ENCODE peak calls at places on chromosome 19, in four cellular contexts. N is H9, E is H1, L is mesendoderm. W is an unnamed sample.

GRCh38 chr19:48393559-48394330 is at the start of gene GRIN2D:
- DNase-seq in N (peak; percentile 64), E (peak; percentile 73), L (peak; percentile 78), W (peak; percentile 59)

GRCh38 chr19:52991484-52991883 is 22.2 kb upstream of the ERVV-1 start:
- DNase-seq in N (no peak), E (no peak), L (no peak), W (peak; percentile 62)

GRCh38 chr19:45079063-45079910 is at the start of gene GEMIN7:
- DNase-seq in N (peak; percentile 89), E (peak; percentile 92), L (peak; percentile 90), W (peak; percentile 77)

GRCh38 chr19:40630571-40631160 is 29.5 kb downstream of the LTBP4 start:
- DNase-seq in N (no peak), E (no peak), L (no peak), W (no peak)

GRCh38 chr19:23343434-23344010 is 51.7 kb downstream of the ZNF91 start:
- DNase-seq in N (no peak), E (no peak), L (no peak), W (no peak)

GRCh38 chr19:32717496-32717895 is 2.1 kb upstream of the TDRD12 start:
- DNase-seq in N (no peak), E (no peak), L (no peak), W (no peak)

GRCh38 chr19:53333071-53333465 is 481 bp upstream of the ZNF845 start:
- DNase-seq in N (peak; percentile 84), E (no peak), L (peak; percentile 85), W (peak; percentile 91)

GRCh38 chr19:45870798-45871197 is 6.7 kb downstream of the FOXA3 start:
- DNase-seq in N (no peak), E (no peak), L (no peak), W (no peak)

GRCh38 chr19:39796000-39796498 is 17.4 kb downstream of the LEUTX start:
- DNase-seq in N (peak; percentile 51), E (no peak), L (no peak), W (no peak)

GRCh38 chr19:30669329-30670010 is 297.3 kb downstream of the ZNF536 start:
- DNase-seq in N (peak; percentile 81), E (peak; percentile 95), L (peak; percentile 71), W (peak; percentile 59)

GRCh38 chr19:18489627-18490184 is 32.2 kb downstream of the ELL start:
- DNase-seq in N (no peak), E (no peak), L (no peak), W (no peak)

GRCh38 chr19:54882758-54883157 is 8.7 kb downstream of the FCAR start:
- DNase-seq in N (no peak), E (no peak), L (peak; percentile 28), W (no peak)

GRCh38 chr19:17450264-17451075 is 2.0 kb upstream of the TMEM221 start:
- DNase-seq in N (no peak), E (no peak), L (no peak), W (peak; percentile 83)

GRCh38 chr19:21127001-21127400 is 14.8 kb upstream of the ZNF431 start:
- DNase-seq in N (no peak), E (no peak), L (no peak), W (peak; percentile 8)

GRCh38 chr19:13981988-13982501 is 24.1 kb downstream of the RFX1 start:
- DNase-seq in N (no peak), E (no peak), L (no peak), W (no peak)

GRCh38 chr19:39805120-39805519 is 26.5 kb downstream of the LEUTX start:
- DNase-seq in N (no peak), E (no peak), L (no peak), W (no peak)

GRCh38 chr19:19948800-19949199 is 48.1 kb downstream of the ZNF93 start:
- DNase-seq in N (no peak), E (no peak), L (no peak), W (no peak)

GRCh38 chr19:35105047-35105410 is 10.6 kb upstream of the FXYD3 start:
- DNase-seq in N (no peak), E (no peak), L (no peak), W (no peak)

GRCh38 chr19:16899566-16900075 is 10.8 kb downstream of the F2RL3 start:
- DNase-seq in N (peak; percentile 81), E (peak; percentile 72), L (peak; percentile 70), W (peak; percentile 63)

GRCh38 chr19:21474671-21475181 is 30.7 kb upstream of the ZNF429 start:
- DNase-seq in N (peak; percentile 95), E (no peak), L (peak; percentile 84), W (peak; percentile 92)

GRCh38 chr19:42074513-42075363 is 1.2 kb upstream of the ZNF574 start:
- DNase-seq in N (no peak), E (peak; percentile 56), L (no peak), W (no peak)

GRCh38 chr19:39112338-39112890 is 13.2 kb upstream of the PAK4 start:
- DNase-seq in N (no peak), E (no peak), L (no peak), W (peak; percentile 91)

GRCh38 chr19:56316728-56317127 is 2.1 kb upstream of the ZSCAN5A start:
- DNase-seq in N (no peak), E (no peak), L (no peak), W (no peak)

GRCh38 chr19:18814063-18814462 is 17.7 kb upstream of the UPF1 start:
- DNase-seq in N (no peak), E (no peak), L (no peak), W (no peak)

GRCh38 chr19:29687244-29687896 is 22.1 kb downstream of the PLEKHF1 start:
- DNase-seq in N (no peak), E (no peak), L (no peak), W (peak; percentile 36)

GRCh38 chr19:6776999-6777398 is 4.5 kb downstream of the VAV1 start:
- DNase-seq in N (no peak), E (no peak), L (no peak), W (no peak)

GRCh38 chr19:6772028-6772865 is at the start of gene VAV1:
- DNase-seq in N (peak; percentile 46), E (no peak), L (no peak), W (peak; percentile 30)

GRCh38 chr19:6774821-6775707 is 2.6 kb downstream of the VAV1 start:
- DNase-seq in N (no peak), E (no peak), L (no peak), W (no peak)

GRCh38 chr19:6772866-6773322 is 386 bp downstream of the VAV1 start:
- DNase-seq in N (no peak), E (no peak), L (no peak), W (no peak)

DNA sequence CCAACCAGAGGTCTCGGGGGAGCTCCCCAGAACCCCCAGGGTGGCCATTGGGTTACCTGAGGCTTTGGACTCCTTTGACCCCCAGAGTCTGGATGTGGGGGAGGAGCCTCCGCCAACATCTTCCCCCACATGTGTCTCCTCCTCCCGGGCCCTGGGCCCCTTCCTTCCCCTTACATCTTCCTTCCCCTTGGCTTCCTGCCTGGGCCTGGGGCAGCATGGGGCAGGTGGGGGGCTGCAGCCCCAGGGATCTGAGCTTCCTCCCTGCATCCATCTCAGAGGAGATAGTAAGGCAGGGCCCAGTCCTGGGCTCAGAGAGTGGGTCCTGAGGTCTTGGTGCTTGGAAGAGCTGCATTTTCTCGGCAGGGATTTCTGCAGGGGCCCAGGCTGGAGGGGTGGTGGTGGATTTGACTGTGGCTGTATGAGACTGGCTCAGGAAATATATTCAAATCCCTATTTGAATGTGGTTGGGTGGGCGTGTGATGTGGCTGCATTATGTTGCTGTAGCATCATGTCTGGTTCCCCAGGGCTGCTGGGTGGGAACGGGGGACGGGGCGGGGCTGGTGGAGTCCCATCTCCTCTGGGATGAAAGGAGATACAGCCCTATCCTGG is 919 bp downstream of the VAV1 start:
- DNase-seq in N (peak; percentile 41), E (no peak), L (no peak), W (no peak)
- H3K9ac ChIP-seq in N (no peak overlapping the region), E (no peak overlapping the region), L (no peak overlapping the region), W (no peak overlapping the region)

DNA sequence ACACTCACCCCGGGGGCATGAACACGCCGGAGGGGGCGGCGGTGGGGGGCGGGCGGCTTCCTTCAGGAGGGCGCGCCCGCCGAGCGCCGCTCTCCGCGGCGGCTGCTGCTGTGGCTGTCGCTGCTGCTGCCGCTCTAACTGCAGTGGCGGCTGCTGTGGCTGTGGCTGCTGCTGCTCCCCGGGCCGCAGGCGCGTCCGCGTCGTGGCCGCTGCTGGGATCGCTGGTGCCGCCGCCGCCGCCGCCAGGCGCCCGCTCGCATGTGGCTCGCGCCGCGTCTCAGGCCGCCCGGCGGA is at the start of gene BBC3:
- DNase-seq in N (no peak), E (no peak), L (no peak), W (peak; percentile 77)
- H3K4ac ChIP-seq in N (no peak within 1 kb of the TSS), E (peak within 1 kb of the TSS; percentile 100), L (peak within 1 kb of the TSS; percentile 58), W (peak within 1 kb of the TSS; percentile 92)

GRCh38 chr19:4415352-4415751 is 12.9 kb downstream of the CHAF1A start:
- DNase-seq in N (peak; percentile 43), E (no peak), L (peak; percentile 59), W (no peak)
- H3K79me2 ChIP-seq in N (peaks cover 34% of the 10 kb centered on the region), E (peaks cover 11% of the 10 kb centered on the region), L (peaks cover 67% of the 10 kb centered on the region), W (peaks cover 2% of the 10 kb centered on the region)

GRCh38 chr19:50329146-50329925 is at the start of gene KCNC3:
- DNase-seq in N (peak; percentile 100), E (peak; percentile 98), L (peak; percentile 100), W (peak; percentile 99)
- H3K9ac ChIP-seq in N (peak within 1 kb of the TSS; percentile 36), E (peak within 1 kb of the TSS; percentile 73), L (peak within 1 kb of the TSS; percentile 90), W (peak within 1 kb of the TSS; percentile 84)

GRCh38 chr19:912181-913079 is 589 bp downstream of the R3HDM4 start:
- DNase-seq in N (no peak), E (no peak), L (no peak), W (no peak)

GRCh38 chr19:916645-917322 is 349 bp upstream of the KISS1R start:
- DNase-seq in N (peak; percentile 61), E (peak; percentile 79), L (no peak), W (no peak)

GRCh38 chr19:917323-918151 is at the start of gene KISS1R:
- DNase-seq in N (peak; percentile 89), E (peak; percentile 91), L (peak; percentile 83), W (peak; percentile 63)

GRCh38 chr19:911197-912033 is 1.6 kb downstream of the R3HDM4 start:
- DNase-seq in N (peak; percentile 55), E (peak; percentile 79), L (no peak), W (no peak)

GRCh38 chr19:913080-913748 is at the start of gene R3HDM4:
- DNase-seq in N (peak; percentile 62), E (peak; percentile 82), L (no peak), W (peak; percentile 70)
- H3K4ac ChIP-seq in N (no peak within 1 kb of the TSS), E (peak within 1 kb of the TSS; percentile 38), L (peak within 1 kb of the TSS; percentile 92), W (peak within 1 kb of the TSS; percentile 99)

DNA sequence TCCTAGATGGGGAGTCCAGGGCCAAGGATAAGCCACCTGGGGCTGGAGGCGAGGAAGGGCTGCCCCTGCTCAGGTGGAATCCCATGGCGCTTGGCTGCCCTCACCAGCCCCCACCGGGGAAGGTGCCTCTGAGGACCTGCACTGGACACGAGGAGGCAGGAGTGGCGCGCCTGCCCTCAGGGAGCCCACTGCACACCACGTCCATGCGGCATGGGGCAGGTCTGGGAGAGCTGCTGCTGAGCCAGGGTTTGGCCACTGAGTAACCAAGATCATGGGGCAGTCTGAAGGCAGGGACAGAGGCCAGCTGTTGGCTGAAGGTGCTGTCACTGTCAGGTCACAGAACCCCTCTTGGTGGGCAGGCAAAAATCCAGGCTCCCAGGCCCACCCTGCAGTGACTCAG is 25.9 kb downstream of the ELAVL1 start:
- DNase-seq in N (no peak), E (no peak), L (no peak), W (no peak)
- H3K79me2 ChIP-seq in N (no peaks in the 10 kb centered on the region), E (no peaks in the 10 kb centered on the region), L (peaks cover 15% of the 10 kb centered on the region), W (peaks cover under 1% of the 10 kb centered on the region)

GRCh38 chr19:58097783-58098681 is at the start of gene ZSCAN18:
- DNase-seq in N (peak; percentile 99), E (peak; percentile 100), L (peak; percentile 99), W (peak; percentile 98)
- H3K9ac ChIP-seq in N (peak within 1 kb of the TSS; percentile 91), E (peak within 1 kb of the TSS; percentile 95), L (peak within 1 kb of the TSS; percentile 87), W (peak within 1 kb of the TSS; percentile 81)

W was measured in trophoblast cell.